ENCODE peak calls at places on chromosomes 7 and 10, in six cellular contexts. X is HCT116, L is suprapubic skin, Q is upper lobe of left lung, K is sigmoid colon, S is transverse colon. Z is an unnamed sample.

GRCh38 chr10:98436704-98437103 is 10.0 kb downstream of the HPS1 start:
- DNase-seq in K (no peak), S (no peak), Q (no peak), L (no peak), X (no peak), Z (no peak)

GRCh38 chr10:49781247-49781646 is 19.1 kb upstream of the OGDHL start:
- DNase-seq in X (no peak), Q (no peak), L (no peak), S (no peak), K (no peak), Z (no peak)

GRCh38 chr10:118911361-118911760 is 118.2 kb upstream of the NANOS1 start:
- DNase-seq in Q (no peak), S (no peak), X (peak; percentile 37), K (no peak), L (no peak), Z (no peak)

GRCh38 chr7:147170341-147171012 is 1053.9 kb downstream of the CNTNAP2 start:
- DNase-seq in X (no peak), K (no peak), S (no peak), Q (no peak), L (no peak), Z (no peak)

GRCh38 chr10:49620841-49621378 is 7.1 kb downstream of the CHAT start:
- DNase-seq in X (no peak), Q (no peak), S (no peak), L (peak; percentile 69), K (peak; percentile 19), Z (no peak)

GRCh38 chr10:60849217-60849616 is 70.9 kb downstream of the CDK1 start:
- DNase-seq in X (no peak), S (no peak), K (no peak), Q (no peak), L (peak; percentile 77), Z (no peak)

GRCh38 chr7:16040381-16040780 is 353.9 kb upstream of the MEOX2 start:
- DNase-seq in K (no peak), L (no peak), X (no peak), S (no peak), Q (no peak), Z (no peak)

GRCh38 chr10:127413326-127413725 is 135.8 kb upstream of the NPS start:
- DNase-seq in S (no peak), K (no peak), L (no peak), X (no peak), Q (no peak), Z (no peak)

GRCh38 chr10:17913604-17914003 is 38.1 kb upstream of the SLC39A12 start:
- DNase-seq in X (no peak), S (no peak), Q (no peak), L (no peak), K (no peak), Z (no peak)

GRCh38 chr7:28705350-28705749 is 252.8 kb downstream of the TRIL start:
- DNase-seq in S (no peak), Q (no peak), K (no peak), L (no peak), X (no peak), Z (no peak)

GRCh38 chr7:31487476-31487875 is 26.4 kb upstream of the ITPRID1 start:
- DNase-seq in L (no peak), K (no peak), S (no peak), Q (no peak), X (no peak), Z (no peak)

GRCh38 chr7:68438016-68438415 is 1160.3 kb upstream of the AUTS2 start:
- DNase-seq in S (no peak), K (no peak), Q (no peak), X (no peak), L (no peak), Z (no peak)

GRCh38 chr7:5422324-5423271 is 1.0 kb downstream of the TNRC18 start:
- DNase-seq in Q (no peak), L (no peak), K (no peak), X (no peak), S (no peak), Z (no peak)
- TF ChIP-seq POLR2AphosphoS5 in Q (no peak), L (no peak), K (no peak), X (no peak), S (no peak), Z (no peak)

GRCh38 chr7:903921-904755 is 27.8 kb downstream of the GET4 start:
- DNase-seq in Q (no peak), S (no peak), X (no peak), K (no peak), L (no peak), Z (no peak)
- TF ChIP-seq POLR2A in Q (no peak), S (no peak), X (no peak), K (no peak), L (no peak), Z (no peak)

GRCh38 chr10:3400368-3400767 is 227.8 kb upstream of the PITRM1 start:
- DNase-seq in L (no peak), K (no peak), X (no peak), Q (no peak), S (no peak), Z (no peak)
- TF ChIP-seq POLR2AphosphoS5 in L (no peak), K (no peak), X (no peak), Q (no peak), S (no peak), Z (no peak)

GRCh38 chr7:143263266-143264195 is at the start of gene GSTK1:
- DNase-seq in Q (peak; percentile 93), L (peak; percentile 93), S (peak; percentile 89), X (peak; percentile 32), K (peak; percentile 90), Z (peak; percentile 82)
- TF ChIP-seq POLR2A in Q (no peak), L (peak; percentile 44), S (peak; percentile 92), X (peak; percentile 97), K (peak; percentile 87), Z (peak; percentile 94)

GRCh38 chr7:128271471-128272454 is 30.7 kb downstream of the LEP start:
- DNase-seq in L (no peak), K (no peak), X (no peak), S (no peak), Q (no peak), Z (no peak)
- TF ChIP-seq POLR2AphosphoS5 in L (no peak), K (no peak), X (no peak), S (no peak), Q (no peak), Z (no peak)

DNA sequence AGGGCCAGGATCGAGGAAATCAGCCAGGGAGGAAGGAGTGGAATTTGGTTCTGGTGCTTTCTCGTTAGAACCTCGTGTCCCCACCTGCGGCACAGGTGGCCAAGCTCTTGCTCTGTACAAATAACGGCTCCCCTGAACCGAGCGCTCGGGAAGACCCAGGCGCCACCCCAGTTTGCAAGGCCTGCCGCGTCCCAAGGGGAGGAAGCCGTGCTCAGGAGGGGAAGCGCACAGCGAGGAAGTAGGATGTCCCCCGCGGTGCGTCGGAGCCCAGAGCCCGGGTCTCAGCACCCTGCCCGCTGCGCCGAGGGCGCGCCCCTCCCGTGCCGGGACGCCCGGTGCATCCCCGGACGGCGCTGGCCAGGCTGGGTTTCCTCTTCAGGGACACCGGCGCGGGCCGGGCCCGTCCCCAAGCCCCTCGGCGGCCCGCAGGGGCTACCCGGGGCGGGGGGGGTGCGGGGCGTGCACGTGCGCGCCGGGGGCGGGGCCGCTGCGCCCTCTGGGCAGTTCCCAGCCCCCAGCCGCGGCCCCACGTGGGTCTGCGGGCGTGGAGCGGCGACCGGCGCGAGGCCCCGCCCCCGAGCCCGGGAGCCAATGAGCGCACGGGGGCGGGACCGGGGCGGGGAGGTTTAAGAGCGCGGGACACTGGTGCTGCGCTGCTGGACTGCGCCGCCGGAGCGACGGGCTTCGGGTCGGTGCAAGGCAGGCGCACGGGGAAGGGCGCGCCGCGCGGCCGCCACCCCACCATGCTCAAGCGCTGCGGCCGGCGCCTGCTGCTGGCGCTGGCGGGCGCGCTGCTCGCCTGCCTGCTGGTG is at the start of gene LFNG:
- DNase-seq in S (peak; percentile 92), K (peak; percentile 90), L (no peak), Q (peak; percentile 86), X (peak; percentile 68), Z (peak; percentile 100)
- TF ChIP-seq POLR2A in S (peak; percentile 80), K (no peak), L (peak; percentile 68), Q (no peak), X (peak; percentile 97), Z (peak; percentile 51)